ENCODE peak calls at places on chromosome 6, in seven cellular contexts. Q is CD4-positive, alpha-beta T cell; B is ovary; D is mesothelial cell of epicardium; C is nephron progenitor cell; Y is NCI-H1694 treated with DMSO at 0.1 percent for 48 hours; Z is tibial nerve. L is an unnamed sample.
A peak's percentile ranks its signal among the peaks of the same experiment; 100 is the strongest.

GRCh38 chr6:107361568-107362270 is 97.6 kb downstream of the PDSS2 start:
- DNase-seq in Z (no peak), D (no peak), C (no peak), B (no peak), Q (no peak), Y (no peak), L (no peak)

GRCh38 chr6:168559574-168560098 is 118.7 kb downstream of the SMOC2 start:
- DNase-seq in C (no peak), Q (no peak), B (no peak), Y (no peak), D (no peak), Z (no peak), L (no peak)

GRCh38 chr6:72704979-72705378 is 83.1 kb downstream of the KCNQ5 start:
- DNase-seq in Z (no peak), Q (no peak), C (no peak), B (no peak), D (no peak), Y (no peak), L (no peak)

GRCh38 chr6:72595812-72596211 is 26.1 kb upstream of the KCNQ5 start:
- DNase-seq in B (no peak), Z (no peak), Y (no peak), Q (no peak), C (no peak), D (no peak), L (no peak)

GRCh38 chr6:27865952-27866369 is 46.2 kb downstream of the OR2B2 start:
- DNase-seq in Q (no peak), C (peak; percentile 31), D (peak; percentile 46), B (no peak), Z (no peak), Y (no peak), L (peak; percentile 17)

GRCh38 chr6:7827142-7827541 is 83.4 kb downstream of the TXNDC5 start:
- DNase-seq in D (no peak), Y (no peak), Q (no peak), Z (no peak), C (no peak), B (no peak), L (no peak)

GRCh38 chr6:103101267-103101666 is 1707.8 kb downstream of the GRIK2 start:
- DNase-seq in D (no peak), B (no peak), Z (no peak), C (no peak), Q (no peak), Y (no peak), L (no peak)

GRCh38 chr6:148528292-148528691 is 185.7 kb downstream of the SASH1 start:
- DNase-seq in D (no peak), Y (peak; percentile 17), Q (no peak), Z (no peak), C (no peak), B (no peak), L (no peak)

GRCh38 chr6:82525775-82526515 is 162.3 kb downstream of the TPBG start:
- DNase-seq in D (no peak), Y (no peak), Z (no peak), Q (no peak), C (peak; percentile 53), B (no peak), L (no peak)

GRCh38 chr6:148491638-148492210 is 149.1 kb downstream of the SASH1 start:
- DNase-seq in Y (no peak), C (no peak), B (no peak), Q (no peak), Z (no peak), D (no peak), L (no peak)

GRCh38 chr6:42341221-42341620 is 110.5 kb downstream of the TRERF1 start:
- DNase-seq in D (no peak), Y (no peak), Q (no peak), Z (no peak), B (no peak), C (no peak), L (no peak)

GRCh38 chr6:156183678-156184077 is 593.5 kb upstream of the ARID1B start:
- DNase-seq in D (no peak), Z (no peak), C (no peak), Q (no peak), B (no peak), Y (no peak), L (no peak)

GRCh38 chr6:37514377-37514776 is 14.7 kb upstream of the CCDC167 start:
- DNase-seq in Q (peak; percentile 53), C (no peak), Y (no peak), D (no peak), B (no peak), Z (no peak), L (peak; percentile 21)

GRCh38 chr6:51398064-51398740 is 579.5 kb downstream of the TFAP2B start:
- DNase-seq in B (no peak), Y (no peak), Z (no peak), D (no peak), C (no peak), Q (no peak), L (no peak)

GRCh38 chr6:33949877-33950831 is 146.4 kb upstream of the MLN start:
- DNase-seq in C (no peak), D (no peak), Z (no peak), Q (no peak), B (no peak), Y (no peak), L (no peak)

GRCh38 chr6:16766836-16767745 is 5.8 kb upstream of the ATXN1 start:
- DNase-seq in D (no peak), Q (no peak), C (no peak), Y (no peak), Z (no peak), B (no peak), L (no peak)

GRCh38 chr6:159842035-159842434 is 42.0 kb downstream of the PNLDC1 start:
- DNase-seq in C (no peak), Y (no peak), Z (no peak), D (no peak), B (no peak), Q (no peak), L (no peak)

GRCh38 chr6:56570434-56571359 is 72.0 kb downstream of the DST start:
- DNase-seq in D (no peak), Y (peak; percentile 57), Z (no peak), B (no peak), C (no peak), Q (no peak), L (no peak)

GRCh38 chr6:152130441-152130840 is 323.0 kb downstream of the ESR1 start:
- DNase-seq in Y (no peak), B (no peak), D (no peak), C (no peak), Q (no peak), Z (no peak), L (no peak)

GRCh38 chr6:3751730-3752537 is 421 bp upstream of the PXDC1 start:
- DNase-seq in Q (peak; percentile 54), Z (peak; percentile 77), Y (peak; percentile 43), C (peak; percentile 88), D (peak; percentile 85), B (peak; percentile 93), L (peak; percentile 28)

GRCh38 chr6:87630746-87631145 is 40.8 kb downstream of the ORC3 start:
- DNase-seq in Y (no peak), Z (no peak), Q (no peak), C (no peak), B (no peak), D (no peak), L (no peak)

GRCh38 chr6:42326248-42326647 is 108.6 kb upstream of the MRPS10 start:
- DNase-seq in Z (no peak), Y (peak; percentile 40), Q (no peak), C (no peak), D (no peak), B (no peak), L (no peak)

GRCh38 chr6:134310206-134310605 is 7.7 kb downstream of the SGK1 start:
- DNase-seq in Y (no peak), C (no peak), D (no peak), Z (no peak), Q (no peak), B (no peak), L (no peak)

GRCh38 chr6:168582581-168582981 is 141.6 kb downstream of the SMOC2 start:
- DNase-seq in Y (no peak), Z (no peak), C (no peak), D (no peak), Q (no peak), B (no peak), L (no peak)

GRCh38 chr6:35893246-35893645 is 27.7 kb downstream of the SRPK1 start:
- DNase-seq in D (no peak), C (peak; percentile 16), Z (no peak), Y (no peak), Q (no peak), B (no peak), L (no peak)

GRCh38 chr6:158002951-158003853 is 21.5 kb downstream of the SYNJ2 start:
- DNase-seq in Z (peak; percentile 66), C (no peak), Y (no peak), Q (no peak), D (no peak), B (peak; percentile 65), L (no peak)

GRCh38 chr6:135722679-135723078 is 128.8 kb upstream of the PDE7B start:
- DNase-seq in Z (no peak), C (no peak), Y (no peak), D (no peak), B (no peak), Q (no peak), L (no peak)

GRCh38 chr6:153140299-153140698 is 9.2 kb upstream of the RGS17 start:
- DNase-seq in Y (peak; percentile 12), D (no peak), B (no peak), Z (no peak), C (no peak), Q (no peak), L (no peak)

GRCh38 chr6:109322825-109323580 is 59.3 kb downstream of the CD164 start:
- DNase-seq in C (no peak), Z (peak; percentile 39), B (no peak), Y (no peak), Q (no peak), D (no peak), L (no peak)

GRCh38 chr6:43242908-43243648 is at the start of gene TTBK1:
- DNase-seq in D (no peak), Q (no peak), B (no peak), Y (peak; percentile 28), Z (no peak), C (peak; percentile 61), L (no peak)

GRCh38 chr6:148463671-148464070 is 121.0 kb downstream of the SASH1 start:
- DNase-seq in D (no peak), Y (no peak), Z (no peak), Q (no peak), C (no peak), B (no peak), L (no peak)

GRCh38 chr6:30741789-30742315 is 635 bp downstream of the FLOT1 start:
- DNase-seq in B (no peak), D (no peak), Z (no peak), Q (no peak), C (no peak), Y (no peak), L (no peak)

GRCh38 chr6:167733740-167734661 is 92.7 kb upstream of the AFDN start:
- DNase-seq in Q (no peak), B (peak; percentile 56), C (no peak), Z (peak; percentile 79), D (peak; percentile 25), Y (no peak), L (no peak)

GRCh38 chr6:32947552-32948465 is 5.1 kb downstream of the HLA-DMA start:
- DNase-seq in Q (peak; percentile 30), D (no peak), B (no peak), C (peak; percentile 42), Y (peak; percentile 11), Z (no peak), L (peak; percentile 46)

GRCh38 chr6:161498359-161498758 is 224.5 kb upstream of the AGPAT4 start:
- DNase-seq in Z (no peak), Q (no peak), B (no peak), D (no peak), C (peak; percentile 46), Y (no peak), L (no peak)

GRCh38 chr6:53770690-53771320 is 24.0 kb upstream of the LRRC1 start:
- DNase-seq in Q (no peak), Z (no peak), C (no peak), B (no peak), D (no peak), Y (no peak), L (no peak)

L was measured in activated gamma-delta T cell treated with Interleukin-2 at 50 U/mL for 16 hours.